ENCODE peak calls at places on chromosome 14, in ten cellular contexts. One of them, this sample, is unnamed. For H3K4me1, the result is how much of the 10 kb centered on the place peaks cover.

GRCh38 chr14:50943943-50944646 is at the start of gene PYGL:
- DNase-seq in GM23248: peak
- DNase-seq in pancreas: peak
- DNase-seq in MM.1S: peak
- DNase-seq in upper lobe of right lung: peak
- DNase-seq in fibroblast of lung: peak
- DNase-seq in A673: peak
- DNase-seq in BE2C: peak
- DNase-seq in HepG2: peak
- DNase-seq in colonic mucosa: peak
- DNase-seq in this sample: peak

GRCh38 chr14:32366256-32366655 is 37.2 kb downstream of the AKAP6 start:
- DNase-seq in GM23248: peak
- DNase-seq in pancreas: no peak
- DNase-seq in MM.1S: no peak
- DNase-seq in upper lobe of right lung: no peak
- DNase-seq in fibroblast of lung: peak
- DNase-seq in A673: peak
- DNase-seq in BE2C: peak
- DNase-seq in HepG2: no peak
- DNase-seq in colonic mucosa: no peak
- DNase-seq in this sample: no peak

GRCh38 chr14:35121026-35121886 is 534 bp downstream of the PPP2R3C start:
- DNase-seq in GM23248: peak
- DNase-seq in pancreas: no peak
- DNase-seq in MM.1S: no peak
- DNase-seq in upper lobe of right lung: peak
- DNase-seq in fibroblast of lung: peak
- DNase-seq in A673: peak
- DNase-seq in BE2C: no peak
- DNase-seq in HepG2: no peak
- DNase-seq in colonic mucosa: peak
- DNase-seq in this sample: no peak

GRCh38 chr14:67360469-67361206 is 510 bp downstream of the EIF2S1 start:
- DNase-seq in GM23248: no peak
- DNase-seq in pancreas: no peak
- DNase-seq in MM.1S: no peak
- DNase-seq in upper lobe of right lung: no peak
- DNase-seq in fibroblast of lung: no peak
- DNase-seq in A673: peak
- DNase-seq in BE2C: no peak
- DNase-seq in HepG2: peak
- DNase-seq in colonic mucosa: no peak
- DNase-seq in this sample: peak

GRCh38 chr14:68405959-68406358 is 386.9 kb downstream of the ZFP36L1 start:
- DNase-seq in GM23248: peak
- DNase-seq in pancreas: no peak
- DNase-seq in MM.1S: no peak
- DNase-seq in upper lobe of right lung: no peak
- DNase-seq in fibroblast of lung: peak
- DNase-seq in A673: no peak
- DNase-seq in BE2C: no peak
- DNase-seq in HepG2: no peak
- DNase-seq in colonic mucosa: no peak
- DNase-seq in this sample: no peak

GRCh38 chr14:94543450-94544123 is 17.7 kb upstream of the SERPINA4 start:
- DNase-seq in GM23248: no peak
- DNase-seq in pancreas: no peak
- DNase-seq in MM.1S: no peak
- DNase-seq in upper lobe of right lung: peak
- DNase-seq in fibroblast of lung: no peak
- DNase-seq in A673: no peak
- DNase-seq in BE2C: no peak
- DNase-seq in HepG2: peak
- DNase-seq in colonic mucosa: no peak
- DNase-seq in this sample: no peak

GRCh38 chr14:36521598-36522345 is 1.7 kb upstream of the NKX2-1 start:
- DNase-seq in GM23248: no peak
- DNase-seq in pancreas: peak
- DNase-seq in MM.1S: no peak
- DNase-seq in upper lobe of right lung: peak
- DNase-seq in fibroblast of lung: no peak
- DNase-seq in A673: no peak
- DNase-seq in BE2C: no peak
- DNase-seq in HepG2: no peak
- DNase-seq in colonic mucosa: no peak
- DNase-seq in this sample: no peak

GRCh38 chr14:91858536-91859275 is 8.6 kb downstream of the TC2N start:
- DNase-seq in GM23248: peak
- DNase-seq in pancreas: no peak
- DNase-seq in MM.1S: no peak
- DNase-seq in upper lobe of right lung: no peak
- DNase-seq in fibroblast of lung: peak
- DNase-seq in A673: peak
- DNase-seq in BE2C: no peak
- DNase-seq in HepG2: peak
- DNase-seq in colonic mucosa: no peak
- DNase-seq in this sample: no peak

GRCh38 chr14:61051046-61051445 is 70.0 kb downstream of the SLC38A6 start:
- DNase-seq in GM23248: peak
- DNase-seq in pancreas: no peak
- DNase-seq in MM.1S: no peak
- DNase-seq in upper lobe of right lung: no peak
- DNase-seq in fibroblast of lung: peak
- DNase-seq in A673: peak
- DNase-seq in BE2C: no peak
- DNase-seq in HepG2: no peak
- DNase-seq in colonic mucosa: no peak
- DNase-seq in this sample: no peak

GRCh38 chr14:75968461-75968860 is 13.3 kb downstream of the TGFB3 start:
- DNase-seq in GM23248: peak
- DNase-seq in pancreas: no peak
- DNase-seq in MM.1S: no peak
- DNase-seq in upper lobe of right lung: no peak
- DNase-seq in fibroblast of lung: peak
- DNase-seq in A673: peak
- DNase-seq in BE2C: no peak
- DNase-seq in HepG2: no peak
- DNase-seq in colonic mucosa: no peak
- DNase-seq in this sample: no peak

GRCh38 chr14:91817566-91818325 is 49.6 kb downstream of the TC2N start:
- DNase-seq in GM23248: no peak
- DNase-seq in pancreas: no peak
- DNase-seq in MM.1S: no peak
- DNase-seq in upper lobe of right lung: no peak
- DNase-seq in fibroblast of lung: no peak
- DNase-seq in A673: no peak
- DNase-seq in BE2C: no peak
- DNase-seq in HepG2: no peak
- DNase-seq in colonic mucosa: no peak
- DNase-seq in this sample: no peak

GRCh38 chr14:21191261-21191808 is 35.5 kb upstream of the OR5AU1 start:
- DNase-seq in GM23248: no peak
- DNase-seq in pancreas: no peak
- DNase-seq in MM.1S: no peak
- DNase-seq in upper lobe of right lung: no peak
- DNase-seq in fibroblast of lung: no peak
- DNase-seq in A673: no peak
- DNase-seq in BE2C: peak
- DNase-seq in HepG2: no peak
- DNase-seq in colonic mucosa: no peak
- DNase-seq in this sample: no peak
- H3K4me3 ChIP-seq in GM23248: peak
- H3K4me3 ChIP-seq in pancreas: no peak
- H3K4me3 ChIP-seq in MM.1S: no peak
- H3K4me3 ChIP-seq in upper lobe of right lung: peak
- H3K4me3 ChIP-seq in fibroblast of lung: no peak
- H3K4me3 ChIP-seq in A673: peak
- H3K4me3 ChIP-seq in BE2C: peak
- H3K4me3 ChIP-seq in HepG2: peak
- H3K4me3 ChIP-seq in colonic mucosa: no peak
- H3K4me3 ChIP-seq in this sample: peak

GRCh38 chr14:95993768-95994592 is 45.2 kb upstream of the C14orf132 start:
- DNase-seq in GM23248: peak
- DNase-seq in pancreas: no peak
- DNase-seq in MM.1S: peak
- DNase-seq in upper lobe of right lung: no peak
- DNase-seq in fibroblast of lung: peak
- DNase-seq in A673: peak
- DNase-seq in BE2C: peak
- DNase-seq in HepG2: peak
- DNase-seq in colonic mucosa: peak
- DNase-seq in this sample: no peak
- H3K4me1 ChIP-seq in GM23248: under half
- H3K4me1 ChIP-seq in pancreas: under half
- H3K4me1 ChIP-seq in MM.1S: under half
- H3K4me1 ChIP-seq in upper lobe of right lung: under half
- H3K4me1 ChIP-seq in fibroblast of lung: under half
- H3K4me1 ChIP-seq in A673: under half
- H3K4me1 ChIP-seq in BE2C: under half
- H3K4me1 ChIP-seq in HepG2: under half
- H3K4me1 ChIP-seq in colonic mucosa: under half
- H3K4me1 ChIP-seq in this sample: under half

DNA sequence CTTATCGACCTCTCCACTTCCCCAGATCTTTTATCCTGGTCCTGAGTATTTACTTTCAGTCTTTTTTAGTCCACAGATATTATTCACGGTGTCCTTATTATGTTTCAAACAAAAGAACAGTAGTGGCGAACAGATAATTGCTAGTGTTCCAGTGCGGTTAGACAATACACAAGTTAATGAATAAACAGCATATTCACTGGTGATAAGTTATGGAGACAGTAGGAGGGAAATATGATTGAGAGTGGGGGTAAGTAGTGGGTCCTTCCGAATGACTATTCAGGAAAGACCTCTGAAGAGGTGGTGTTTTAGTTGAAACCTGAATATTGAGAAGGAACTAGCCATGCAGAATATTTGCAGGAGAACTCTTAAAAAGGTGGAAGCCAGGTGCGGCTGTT is 716 bp downstream of the TMEM260 start:
- DNase-seq in GM23248: no peak
- DNase-seq in pancreas: no peak
- DNase-seq in MM.1S: no peak
- DNase-seq in upper lobe of right lung: no peak
- DNase-seq in fibroblast of lung: no peak
- DNase-seq in A673: no peak
- DNase-seq in BE2C: no peak
- DNase-seq in HepG2: no peak
- DNase-seq in colonic mucosa: no peak
- DNase-seq in this sample: no peak
- H3K4me3 ChIP-seq in GM23248: peak
- H3K4me3 ChIP-seq in pancreas: peak
- H3K4me3 ChIP-seq in MM.1S: peak
- H3K4me3 ChIP-seq in upper lobe of right lung: peak
- H3K4me3 ChIP-seq in fibroblast of lung: peak
- H3K4me3 ChIP-seq in A673: peak
- H3K4me3 ChIP-seq in BE2C: peak
- H3K4me3 ChIP-seq in HepG2: peak
- H3K4me3 ChIP-seq in colonic mucosa: peak
- H3K4me3 ChIP-seq in this sample: peak

DNA sequence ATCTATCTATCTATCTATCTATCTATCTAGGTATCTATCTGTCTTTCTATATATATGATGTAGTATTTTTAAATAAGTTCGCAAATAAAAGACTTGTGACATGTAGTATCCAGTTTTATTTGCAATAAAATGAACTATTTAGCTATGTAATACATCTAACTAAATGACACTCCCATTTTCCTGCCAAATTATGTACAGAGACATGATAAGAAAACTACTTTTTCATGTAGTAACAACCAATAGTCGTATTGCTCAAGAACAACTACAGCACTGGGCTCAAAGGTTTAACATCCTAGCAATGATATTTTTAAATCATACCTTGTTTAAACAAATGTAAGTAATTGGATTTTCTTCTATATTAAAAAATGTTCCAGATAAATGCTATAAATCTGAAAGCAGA is 55.5 kb upstream of the FLRT2 start:
- DNase-seq in GM23248: no peak
- DNase-seq in pancreas: no peak
- DNase-seq in MM.1S: no peak
- DNase-seq in upper lobe of right lung: no peak
- DNase-seq in fibroblast of lung: no peak
- DNase-seq in A673: no peak
- DNase-seq in BE2C: no peak
- DNase-seq in HepG2: no peak
- DNase-seq in colonic mucosa: no peak
- DNase-seq in this sample: no peak
- H3K4me1 ChIP-seq in GM23248: under half
- H3K4me1 ChIP-seq in pancreas: half or more
- H3K4me1 ChIP-seq in MM.1S: under half
- H3K4me1 ChIP-seq in upper lobe of right lung: under half
- H3K4me1 ChIP-seq in fibroblast of lung: under half
- H3K4me1 ChIP-seq in A673: under half
- H3K4me1 ChIP-seq in BE2C: under half
- H3K4me1 ChIP-seq in HepG2: under half
- H3K4me1 ChIP-seq in colonic mucosa: under half
- H3K4me1 ChIP-seq in this sample: under half

This sample was measured in thoracic aorta.